ENCODE peak calls at places on chromosomes 7 and 10, in six cellular contexts. J, F, V, T, M and Z are unnamed samples.

GRCh38 chr7:91892821-91893340 is 12.4 kb upstream of the MTERF1 start:
- DNase-seq in J (peak; percentile 21), F (no peak), V (peak; percentile 51), T (no peak), M (peak; percentile 62), Z (peak; percentile 71)

GRCh38 chr10:70493660-70494234 is 15.2 kb downstream of the PALD1 start:
- DNase-seq in J (no peak), F (no peak), V (peak; percentile 55), T (no peak), M (no peak), Z (peak; percentile 95)

GRCh38 chr10:124223001-124223710 is 129.8 kb upstream of the CHST15 start:
- DNase-seq in J (no peak), F (no peak), V (no peak), T (no peak), M (no peak), Z (no peak)

GRCh38 chr10:30432631-30433285 is 1.2 kb upstream of the MAP3K8 start:
- DNase-seq in J (peak; percentile 74), F (no peak), V (no peak), T (no peak), M (peak; percentile 54), Z (no peak)

GRCh38 chr10:77493851-77494788 is 143.5 kb downstream of the KCNMA1 start:
- DNase-seq in J (peak; percentile 32), F (no peak), V (no peak), T (no peak), M (peak; percentile 30), Z (peak; percentile 79)

GRCh38 chr10:43308986-43309385 is 42.1 kb upstream of the RASGEF1A start:
- DNase-seq in J (no peak), F (no peak), V (no peak), T (no peak), M (no peak), Z (no peak)

GRCh38 chr7:6725003-6725402 is 18.3 kb upstream of the ZNF12 start:
- DNase-seq in J (no peak), F (no peak), V (no peak), T (no peak), M (no peak), Z (no peak)

GRCh38 chr7:77200542-77200941 is 923 bp upstream of the FGL2 start:
- DNase-seq in J (no peak), F (no peak), V (no peak), T (no peak), M (no peak), Z (no peak)

GRCh38 chr10:86330778-86331763 is 35.5 kb downstream of the GRID1 start:
- DNase-seq in J (no peak), F (no peak), V (no peak), T (no peak), M (no peak), Z (no peak)

GRCh38 chr7:112874909-112875308 is 84.7 kb upstream of the TMEM168 start:
- DNase-seq in J (no peak), F (no peak), V (no peak), T (no peak), M (no peak), Z (no peak)

GRCh38 chr7:9983048-9983447 is 990.6 kb upstream of the PHF14 start:
- DNase-seq in J (no peak), F (no peak), V (no peak), T (no peak), M (no peak), Z (no peak)

GRCh38 chr7:138865843-138866242 is 67.8 kb upstream of the ATP6V0A4 start:
- DNase-seq in J (no peak), F (no peak), V (no peak), T (no peak), M (peak; percentile 10), Z (peak; percentile 49)

GRCh38 chr10:11192304-11193018 is 174.8 kb downstream of the CELF2 start:
- DNase-seq in J (no peak), F (no peak), V (no peak), T (no peak), M (no peak), Z (peak; percentile 70)

GRCh38 chr10:3548702-3549101 is 236.3 kb downstream of the KLF6 start:
- DNase-seq in J (no peak), F (no peak), V (no peak), T (peak; percentile 34), M (no peak), Z (no peak)

GRCh38 chr10:125611756-125612155 is 71.2 kb downstream of the TEX36 start:
- DNase-seq in J (no peak), F (no peak), V (no peak), T (no peak), M (no peak), Z (no peak)

GRCh38 chr7:68629-69028 is 123.7 kb upstream of the FAM20C start:
- DNase-seq in J (no peak), F (no peak), V (no peak), T (no peak), M (no peak), Z (no peak)

GRCh38 chr10:3237055-3237454 is 64.5 kb upstream of the PITRM1 start:
- DNase-seq in J (no peak), F (no peak), V (no peak), T (no peak), M (no peak), Z (no peak)

GRCh38 chr10:71736570-71737355 is 17.2 kb upstream of the C10orf105 start:
- DNase-seq in J (no peak), F (no peak), V (no peak), T (peak; percentile 15), M (peak; percentile 31), Z (no peak)

GRCh38 chr10:120505056-120505455 is 48.0 kb downstream of the PLPP4 start:
- DNase-seq in J (no peak), F (no peak), V (peak; percentile 61), T (no peak), M (no peak), Z (no peak)

GRCh38 chr10:86899670-86900276 is 57.6 kb downstream of the MMRN2 start:
- DNase-seq in J (peak; percentile 39), F (no peak), V (peak; percentile 22), T (peak; percentile 70), M (peak; percentile 63), Z (peak; percentile 82)

GRCh38 chr10:124601431-124602120 is 140.0 kb downstream of the LHPP start:
- DNase-seq in J (no peak), F (no peak), V (no peak), T (no peak), M (no peak), Z (no peak)

GRCh38 chr10:112491144-112491543 is 44.1 kb downstream of the VTI1A start:
- DNase-seq in J (peak; percentile 60), F (no peak), V (no peak), T (no peak), M (peak; percentile 6), Z (no peak)

GRCh38 chr7:92751902-92752901 is 84.2 kb downstream of the CDK6 start:
- DNase-seq in J (peak; percentile 77), F (no peak), V (no peak), T (peak; percentile 77), M (peak; percentile 98), Z (no peak)

GRCh38 chr10:71750986-71751385 is 22.3 kb downstream of the VSIR start:
- DNase-seq in J (no peak), F (no peak), V (no peak), T (no peak), M (no peak), Z (no peak)

GRCh38 chr10:77865585-77866324 is 60.8 kb downstream of the DLG5 start:
- DNase-seq in J (no peak), F (no peak), V (no peak), T (no peak), M (peak; percentile 60), Z (no peak)

GRCh38 chr10:110671788-110672579 is 27.8 kb downstream of the RBM20 start:
- DNase-seq in J (peak; percentile 78), F (peak; percentile 24), V (no peak), T (peak; percentile 73), M (peak; percentile 22), Z (peak; percentile 92)

GRCh38 chr7:27405780-27406179 is 163.2 kb downstream of the EVX1 start:
- DNase-seq in J (no peak), F (no peak), V (no peak), T (no peak), M (no peak), Z (no peak)

GRCh38 chr10:124012991-124013390 is 80.4 kb downstream of the CHST15 start:
- DNase-seq in J (no peak), F (no peak), V (no peak), T (no peak), M (no peak), Z (no peak)

GRCh38 chr7:89401690-89402089 is 606.2 kb upstream of the TEX47 start:
- DNase-seq in J (no peak), F (no peak), V (no peak), T (no peak), M (no peak), Z (no peak)

GRCh38 chr7:28885771-28886170 is 72.4 kb downstream of the TRIL start:
- DNase-seq in J (no peak), F (no peak), V (no peak), T (no peak), M (no peak), Z (no peak)
- H3K27me3 ChIP-seq in J (no peaks in the 10 kb centered on the region), F (peaks cover 2% of the 10 kb centered on the region), V (no peaks in the 10 kb centered on the region), T (peaks cover 1% of the 10 kb centered on the region), M (no peaks in the 10 kb centered on the region), Z (no peaks in the 10 kb centered on the region)

GRCh38 chr10:17453035-17453376 is 1.4 kb downstream of the ST8SIA6 start:
- DNase-seq in J (no peak), F (no peak), V (no peak), T (no peak), M (no peak), Z (no peak)
- H3K27me3 ChIP-seq in J (no peaks in the 10 kb centered on the region), F (no peaks in the 10 kb centered on the region), V (peaks cover 14% of the 10 kb centered on the region), T (no peaks in the 10 kb centered on the region), M (no peaks in the 10 kb centered on the region), Z (peaks cover 28% of the 10 kb centered on the region)

DNA sequence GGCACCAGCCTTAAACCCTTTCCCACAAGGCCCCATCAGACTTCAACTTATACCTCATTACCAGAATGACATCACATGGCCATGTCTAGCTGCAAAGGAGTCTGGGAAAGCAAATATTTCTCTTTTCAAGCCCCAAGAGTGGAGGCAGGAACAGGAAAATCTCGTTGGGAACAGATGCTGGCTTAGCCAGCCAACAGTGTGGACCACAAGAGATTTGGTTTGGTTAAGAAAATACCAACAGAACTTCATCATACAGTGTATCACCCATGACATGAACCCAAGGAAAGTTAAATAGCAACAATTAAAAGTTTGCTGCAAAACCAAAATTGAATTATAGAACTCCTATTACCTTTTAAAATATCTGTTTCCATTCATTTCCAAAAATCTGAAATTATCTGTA is 2.2 kb upstream of the MET start:
- DNase-seq in J (no peak), F (no peak), V (no peak), T (no peak), M (no peak), Z (no peak)
- H3K27me3 ChIP-seq in J (no peaks in the 10 kb centered on the region), F (peaks cover 23% of the 10 kb centered on the region), V (peaks cover 41% of the 10 kb centered on the region), T (no peaks in the 10 kb centered on the region), M (no peaks in the 10 kb centered on the region), Z (peaks cover 63% of the 10 kb centered on the region)

GRCh38 chr7:44226396-44226753 is 25.6 kb downstream of the YKT6 start:
- DNase-seq in J (no peak), F (no peak), V (no peak), T (no peak), M (no peak), Z (no peak)

GRCh38 chr7:44225566-44226395 is 25.0 kb downstream of the YKT6 start:
- DNase-seq in J (no peak), F (no peak), V (no peak), T (no peak), M (no peak), Z (no peak)

GRCh38 chr7:44224216-44224950 is 23.6 kb downstream of the YKT6 start:
- DNase-seq in J (no peak), F (no peak), V (no peak), T (no peak), M (peak; percentile 21), Z (no peak)

GRCh38 chr7:44223362-44224114 is 22.8 kb downstream of the YKT6 start:
- DNase-seq in J (no peak), F (no peak), V (peak; percentile 43), T (no peak), M (no peak), Z (peak; percentile 70)

GRCh38 chr7:44224951-44225565 is 24.3 kb downstream of the YKT6 start:
- DNase-seq in J (no peak), F (no peak), V (no peak), T (no peak), M (no peak), Z (no peak)
- H3K27me3 ChIP-seq in J (no peaks in the 10 kb centered on the region), F (no peaks in the 10 kb centered on the region), V (no peaks in the 10 kb centered on the region), T (no peaks in the 10 kb centered on the region), M (no peaks in the 10 kb centered on the region), Z (no peaks in the 10 kb centered on the region)